ENCODE peak calls at places on chromosome X, in five cellular contexts. One of them, this sample, is unnamed.

GRCh38 chrX:100297732-100298131 is 112.3 kb downstream of the PCDH19 start:
- DNase-seq in stimulated activated CD8-positive, alpha-beta memory T cell treated with anti-CD3 and anti-CD28 coated beads, Interleukin-4, amount 100 ng/mL, for 4 hours: no peak
- DNase-seq in COR-L47: no peak
- DNase-seq in NCI-H1092 treated with DMSO at 0.1 percent for 48 hours: no peak
- DNase-seq in SW480: no peak
- DNase-seq in this sample: no peak

GRCh38 chrX:95628796-95629195 is 1055.8 kb upstream of the DIAPH2 start:
- DNase-seq in SW480: no peak
- DNase-seq in stimulated activated CD8-positive, alpha-beta memory T cell treated with anti-CD3 and anti-CD28 coated beads, Interleukin-4, amount 100 ng/mL, for 4 hours: no peak
- DNase-seq in COR-L47: no peak
- DNase-seq in NCI-H1092 treated with DMSO at 0.1 percent for 48 hours: no peak
- DNase-seq in this sample: no peak

GRCh38 chrX:39682778-39683177 is 415.0 kb downstream of the BCOR start:
- DNase-seq in SW480: peak
- DNase-seq in NCI-H1092 treated with DMSO at 0.1 percent for 48 hours: no peak
- DNase-seq in COR-L47: no peak
- DNase-seq in stimulated activated CD8-positive, alpha-beta memory T cell treated with anti-CD3 and anti-CD28 coated beads, Interleukin-4, amount 100 ng/mL, for 4 hours: no peak
- DNase-seq in this sample: no peak

GRCh38 chrX:8288590-8288989 is 117.5 kb upstream of the VCX2 start:
- DNase-seq in SW480: peak
- DNase-seq in NCI-H1092 treated with DMSO at 0.1 percent for 48 hours: no peak
- DNase-seq in COR-L47: no peak
- DNase-seq in stimulated activated CD8-positive, alpha-beta memory T cell treated with anti-CD3 and anti-CD28 coated beads, Interleukin-4, amount 100 ng/mL, for 4 hours: no peak
- DNase-seq in this sample: no peak

GRCh38 chrX:15576019-15576418 is 24.7 kb downstream of the ACE2 start:
- DNase-seq in SW480: no peak
- DNase-seq in NCI-H1092 treated with DMSO at 0.1 percent for 48 hours: no peak
- DNase-seq in COR-L47: no peak
- DNase-seq in stimulated activated CD8-positive, alpha-beta memory T cell treated with anti-CD3 and anti-CD28 coated beads, Interleukin-4, amount 100 ng/mL, for 4 hours: no peak
- DNase-seq in this sample: no peak

GRCh38 chrX:1600406-1601050 is 9.1 kb downstream of the AKAP17A start:
- DNase-seq in COR-L47: no peak
- DNase-seq in SW480: no peak
- DNase-seq in NCI-H1092 treated with DMSO at 0.1 percent for 48 hours: no peak
- DNase-seq in stimulated activated CD8-positive, alpha-beta memory T cell treated with anti-CD3 and anti-CD28 coated beads, Interleukin-4, amount 100 ng/mL, for 4 hours: no peak
- DNase-seq in this sample: no peak

GRCh38 chrX:150298841-150299551 is 64.1 kb upstream of the MAMLD1 start:
- DNase-seq in stimulated activated CD8-positive, alpha-beta memory T cell treated with anti-CD3 and anti-CD28 coated beads, Interleukin-4, amount 100 ng/mL, for 4 hours: no peak
- DNase-seq in NCI-H1092 treated with DMSO at 0.1 percent for 48 hours: no peak
- DNase-seq in COR-L47: no peak
- DNase-seq in SW480: no peak
- DNase-seq in this sample: no peak

GRCh38 chrX:14010566-14010965 is 19.1 kb downstream of the GEMIN8 start:
- DNase-seq in NCI-H1092 treated with DMSO at 0.1 percent for 48 hours: no peak
- DNase-seq in SW480: no peak
- DNase-seq in COR-L47: no peak
- DNase-seq in stimulated activated CD8-positive, alpha-beta memory T cell treated with anti-CD3 and anti-CD28 coated beads, Interleukin-4, amount 100 ng/mL, for 4 hours: no peak
- DNase-seq in this sample: no peak

GRCh38 chrX:68648960-68649359 is 1.5 kb downstream of the STARD8 start:
- DNase-seq in SW480: no peak
- DNase-seq in COR-L47: no peak
- DNase-seq in stimulated activated CD8-positive, alpha-beta memory T cell treated with anti-CD3 and anti-CD28 coated beads, Interleukin-4, amount 100 ng/mL, for 4 hours: no peak
- DNase-seq in NCI-H1092 treated with DMSO at 0.1 percent for 48 hours: no peak
- DNase-seq in this sample: no peak

GRCh38 chrX:123976671-123977316 is 15.3 kb downstream of the STAG2 start:
- DNase-seq in SW480: peak
- DNase-seq in stimulated activated CD8-positive, alpha-beta memory T cell treated with anti-CD3 and anti-CD28 coated beads, Interleukin-4, amount 100 ng/mL, for 4 hours: no peak
- DNase-seq in COR-L47: no peak
- DNase-seq in NCI-H1092 treated with DMSO at 0.1 percent for 48 hours: no peak
- DNase-seq in this sample: no peak

GRCh38 chrX:40149286-40150175 is 51.8 kb upstream of the BCOR start:
- DNase-seq in SW480: no peak
- DNase-seq in COR-L47: no peak
- DNase-seq in stimulated activated CD8-positive, alpha-beta memory T cell treated with anti-CD3 and anti-CD28 coated beads, Interleukin-4, amount 100 ng/mL, for 4 hours: no peak
- DNase-seq in NCI-H1092 treated with DMSO at 0.1 percent for 48 hours: no peak
- DNase-seq in this sample: no peak

GRCh38 chrX:103730746-103731508 is 20.2 kb downstream of the TMEM31 start:
- DNase-seq in COR-L47: no peak
- DNase-seq in stimulated activated CD8-positive, alpha-beta memory T cell treated with anti-CD3 and anti-CD28 coated beads, Interleukin-4, amount 100 ng/mL, for 4 hours: no peak
- DNase-seq in SW480: no peak
- DNase-seq in NCI-H1092 treated with DMSO at 0.1 percent for 48 hours: no peak
- DNase-seq in this sample: peak

GRCh38 chrX:120358687-120359086 is 3.2 kb upstream of the ATP1B4 start:
- DNase-seq in COR-L47: peak
- DNase-seq in SW480: peak
- DNase-seq in NCI-H1092 treated with DMSO at 0.1 percent for 48 hours: peak
- DNase-seq in stimulated activated CD8-positive, alpha-beta memory T cell treated with anti-CD3 and anti-CD28 coated beads, Interleukin-4, amount 100 ng/mL, for 4 hours: peak
- DNase-seq in this sample: peak

GRCh38 chrX:47091149-47091775 is 13.0 kb downstream of the RGN start:
- DNase-seq in SW480: peak
- DNase-seq in COR-L47: no peak
- DNase-seq in stimulated activated CD8-positive, alpha-beta memory T cell treated with anti-CD3 and anti-CD28 coated beads, Interleukin-4, amount 100 ng/mL, for 4 hours: no peak
- DNase-seq in NCI-H1092 treated with DMSO at 0.1 percent for 48 hours: no peak
- DNase-seq in this sample: no peak

GRCh38 chrX:38516196-38516595 is 45.1 kb upstream of the TSPAN7 start:
- DNase-seq in NCI-H1092 treated with DMSO at 0.1 percent for 48 hours: no peak
- DNase-seq in COR-L47: no peak
- DNase-seq in stimulated activated CD8-positive, alpha-beta memory T cell treated with anti-CD3 and anti-CD28 coated beads, Interleukin-4, amount 100 ng/mL, for 4 hours: no peak
- DNase-seq in SW480: no peak
- DNase-seq in this sample: no peak

GRCh38 chrX:148698221-148698620 is 197.8 kb downstream of the AFF2 start:
- DNase-seq in NCI-H1092 treated with DMSO at 0.1 percent for 48 hours: no peak
- DNase-seq in COR-L47: no peak
- DNase-seq in SW480: no peak
- DNase-seq in stimulated activated CD8-positive, alpha-beta memory T cell treated with anti-CD3 and anti-CD28 coated beads, Interleukin-4, amount 100 ng/mL, for 4 hours: no peak
- DNase-seq in this sample: no peak

GRCh38 chrX:54116391-54116790 is 66.7 kb downstream of the FAM120C start:
- DNase-seq in NCI-H1092 treated with DMSO at 0.1 percent for 48 hours: no peak
- DNase-seq in SW480: no peak
- DNase-seq in stimulated activated CD8-positive, alpha-beta memory T cell treated with anti-CD3 and anti-CD28 coated beads, Interleukin-4, amount 100 ng/mL, for 4 hours: no peak
- DNase-seq in COR-L47: no peak
- DNase-seq in this sample: no peak

GRCh38 chrX:122866527-122866926 is 317.6 kb upstream of the GRIA3 start:
- DNase-seq in COR-L47: no peak
- DNase-seq in SW480: no peak
- DNase-seq in stimulated activated CD8-positive, alpha-beta memory T cell treated with anti-CD3 and anti-CD28 coated beads, Interleukin-4, amount 100 ng/mL, for 4 hours: no peak
- DNase-seq in NCI-H1092 treated with DMSO at 0.1 percent for 48 hours: no peak
- DNase-seq in this sample: no peak

GRCh38 chrX:14673764-14674163 is 144.4 kb downstream of the GLRA2 start:
- DNase-seq in NCI-H1092 treated with DMSO at 0.1 percent for 48 hours: peak
- DNase-seq in SW480: peak
- DNase-seq in stimulated activated CD8-positive, alpha-beta memory T cell treated with anti-CD3 and anti-CD28 coated beads, Interleukin-4, amount 100 ng/mL, for 4 hours: no peak
- DNase-seq in COR-L47: peak
- DNase-seq in this sample: no peak

GRCh38 chrX:140821280-140821679 is 111.7 kb downstream of the LINC00632 start:
- DNase-seq in NCI-H1092 treated with DMSO at 0.1 percent for 48 hours: no peak
- DNase-seq in SW480: no peak
- DNase-seq in COR-L47: no peak
- DNase-seq in stimulated activated CD8-positive, alpha-beta memory T cell treated with anti-CD3 and anti-CD28 coated beads, Interleukin-4, amount 100 ng/mL, for 4 hours: no peak
- DNase-seq in this sample: no peak

GRCh38 chrX:141924293-141924692 is 20.6 kb downstream of the MAGEC1 start:
- DNase-seq in COR-L47: no peak
- DNase-seq in stimulated activated CD8-positive, alpha-beta memory T cell treated with anti-CD3 and anti-CD28 coated beads, Interleukin-4, amount 100 ng/mL, for 4 hours: no peak
- DNase-seq in SW480: no peak
- DNase-seq in NCI-H1092 treated with DMSO at 0.1 percent for 48 hours: no peak
- DNase-seq in this sample: no peak

GRCh38 chrX:57286507-57287251 is at the start of gene FAAH2:
- DNase-seq in NCI-H1092 treated with DMSO at 0.1 percent for 48 hours: peak
- DNase-seq in COR-L47: peak
- DNase-seq in stimulated activated CD8-positive, alpha-beta memory T cell treated with anti-CD3 and anti-CD28 coated beads, Interleukin-4, amount 100 ng/mL, for 4 hours: peak
- DNase-seq in SW480: peak
- DNase-seq in this sample: peak

GRCh38 chrX:24553016-24553415 is 87.9 kb downstream of the PDK3 start:
- DNase-seq in NCI-H1092 treated with DMSO at 0.1 percent for 48 hours: no peak
- DNase-seq in SW480: no peak
- DNase-seq in COR-L47: no peak
- DNase-seq in stimulated activated CD8-positive, alpha-beta memory T cell treated with anti-CD3 and anti-CD28 coated beads, Interleukin-4, amount 100 ng/mL, for 4 hours: no peak
- DNase-seq in this sample: no peak

GRCh38 chrX:40439625-40440532 is 140.9 kb upstream of the ATP6AP2 start:
- DNase-seq in NCI-H1092 treated with DMSO at 0.1 percent for 48 hours: no peak
- DNase-seq in COR-L47: no peak
- DNase-seq in stimulated activated CD8-positive, alpha-beta memory T cell treated with anti-CD3 and anti-CD28 coated beads, Interleukin-4, amount 100 ng/mL, for 4 hours: no peak
- DNase-seq in SW480: no peak
- DNase-seq in this sample: no peak

GRCh38 chrX:81957900-81958545 is 756.1 kb downstream of the SH3BGRL start:
- DNase-seq in SW480: peak
- DNase-seq in COR-L47: peak
- DNase-seq in NCI-H1092 treated with DMSO at 0.1 percent for 48 hours: peak
- DNase-seq in stimulated activated CD8-positive, alpha-beta memory T cell treated with anti-CD3 and anti-CD28 coated beads, Interleukin-4, amount 100 ng/mL, for 4 hours: no peak
- DNase-seq in this sample: no peak

GRCh38 chrX:22365460-22365859 is 92.7 kb downstream of the CBLL2 start:
- DNase-seq in stimulated activated CD8-positive, alpha-beta memory T cell treated with anti-CD3 and anti-CD28 coated beads, Interleukin-4, amount 100 ng/mL, for 4 hours: no peak
- DNase-seq in SW480: peak
- DNase-seq in COR-L47: no peak
- DNase-seq in NCI-H1092 treated with DMSO at 0.1 percent for 48 hours: no peak
- DNase-seq in this sample: no peak

GRCh38 chrX:113947548-113947947 is 636.3 kb upstream of the HTR2C start:
- DNase-seq in stimulated activated CD8-positive, alpha-beta memory T cell treated with anti-CD3 and anti-CD28 coated beads, Interleukin-4, amount 100 ng/mL, for 4 hours: no peak
- DNase-seq in NCI-H1092 treated with DMSO at 0.1 percent for 48 hours: no peak
- DNase-seq in SW480: no peak
- DNase-seq in COR-L47: no peak
- DNase-seq in this sample: no peak

GRCh38 chrX:9390121-9390520 is 74.7 kb upstream of the TBL1X start:
- DNase-seq in COR-L47: no peak
- DNase-seq in SW480: no peak
- DNase-seq in stimulated activated CD8-positive, alpha-beta memory T cell treated with anti-CD3 and anti-CD28 coated beads, Interleukin-4, amount 100 ng/mL, for 4 hours: no peak
- DNase-seq in NCI-H1092 treated with DMSO at 0.1 percent for 48 hours: no peak
- DNase-seq in this sample: no peak

GRCh38 chrX:153647461-153648357 is 706 bp downstream of the DUSP9 start:
- DNase-seq in SW480: no peak
- DNase-seq in stimulated activated CD8-positive, alpha-beta memory T cell treated with anti-CD3 and anti-CD28 coated beads, Interleukin-4, amount 100 ng/mL, for 4 hours: no peak
- DNase-seq in NCI-H1092 treated with DMSO at 0.1 percent for 48 hours: no peak
- DNase-seq in COR-L47: no peak
- DNase-seq in this sample: no peak

GRCh38 chrX:139949703-139950102 is 15.6 kb downstream of the CXorf66 start:
- DNase-seq in COR-L47: no peak
- DNase-seq in SW480: no peak
- DNase-seq in stimulated activated CD8-positive, alpha-beta memory T cell treated with anti-CD3 and anti-CD28 coated beads, Interleukin-4, amount 100 ng/mL, for 4 hours: no peak
- DNase-seq in NCI-H1092 treated with DMSO at 0.1 percent for 48 hours: no peak
- DNase-seq in this sample: no peak

GRCh38 chrX:153662266-153662665 is 11.3 kb downstream of the PNCK start:
- DNase-seq in NCI-H1092 treated with DMSO at 0.1 percent for 48 hours: no peak
- DNase-seq in COR-L47: no peak
- DNase-seq in SW480: no peak
- DNase-seq in stimulated activated CD8-positive, alpha-beta memory T cell treated with anti-CD3 and anti-CD28 coated beads, Interleukin-4, amount 100 ng/mL, for 4 hours: no peak
- DNase-seq in this sample: peak

GRCh38 chrX:13515181-13515930 is 54.0 kb upstream of the EGFL6 start:
- DNase-seq in SW480: no peak
- DNase-seq in stimulated activated CD8-positive, alpha-beta memory T cell treated with anti-CD3 and anti-CD28 coated beads, Interleukin-4, amount 100 ng/mL, for 4 hours: no peak
- DNase-seq in COR-L47: no peak
- DNase-seq in NCI-H1092 treated with DMSO at 0.1 percent for 48 hours: no peak
- DNase-seq in this sample: no peak

GRCh38 chrX:136168929-136169735 is 21.8 kb downstream of the FHL1 start:
- DNase-seq in NCI-H1092 treated with DMSO at 0.1 percent for 48 hours: peak
- DNase-seq in COR-L47: peak
- DNase-seq in stimulated activated CD8-positive, alpha-beta memory T cell treated with anti-CD3 and anti-CD28 coated beads, Interleukin-4, amount 100 ng/mL, for 4 hours: no peak
- DNase-seq in SW480: no peak
- DNase-seq in this sample: peak

This sample was measured in NCI-H146.